ENCODE peak calls at places on chromosomes 11 and 22, in four cellular contexts. One of them, this sample, is unnamed.

GRCh38 chr11:19938051-19938856 is 222.0 kb downstream of the DBX1 start:
- DNase-seq in non-pigmented ciliary epithelial cell: no peak
- DNase-seq in NCI-H1417: peak
- DNase-seq in fibroblast of villous mesenchyme: peak
- DNase-seq in this sample: no peak

GRCh38 chr11:61334434-61335354 is 1.7 kb downstream of the TKFC start:
- DNase-seq in non-pigmented ciliary epithelial cell: no peak
- DNase-seq in NCI-H1417: no peak
- DNase-seq in fibroblast of villous mesenchyme: peak
- DNase-seq in this sample: no peak

GRCh38 chr11:77410076-77410827 is 63.6 kb downstream of the PAK1 start:
- DNase-seq in non-pigmented ciliary epithelial cell: no peak
- DNase-seq in NCI-H1417: no peak
- DNase-seq in fibroblast of villous mesenchyme: no peak
- DNase-seq in this sample: no peak

GRCh38 chr11:35009941-35010337 is 93.5 kb downstream of the PDHX start:
- DNase-seq in non-pigmented ciliary epithelial cell: no peak
- DNase-seq in NCI-H1417: no peak
- DNase-seq in fibroblast of villous mesenchyme: no peak
- DNase-seq in this sample: no peak

GRCh38 chr11:29657709-29658108 is 359.1 kb downstream of the KCNA4 start:
- DNase-seq in non-pigmented ciliary epithelial cell: no peak
- DNase-seq in NCI-H1417: no peak
- DNase-seq in fibroblast of villous mesenchyme: no peak
- DNase-seq in this sample: no peak

GRCh38 chr22:19852177-19852781 is 2.4 kb downstream of the GNB1L start:
- DNase-seq in non-pigmented ciliary epithelial cell: no peak
- DNase-seq in NCI-H1417: no peak
- DNase-seq in fibroblast of villous mesenchyme: no peak
- DNase-seq in this sample: no peak

GRCh38 chr11:68924073-68924925 is 20.6 kb downstream of the IGHMBP2 start:
- DNase-seq in non-pigmented ciliary epithelial cell: no peak
- DNase-seq in NCI-H1417: no peak
- DNase-seq in fibroblast of villous mesenchyme: peak
- DNase-seq in this sample: no peak

GRCh38 chr11:128908391-128909246 is 17.5 kb downstream of the KCNJ5 start:
- DNase-seq in non-pigmented ciliary epithelial cell: no peak
- DNase-seq in NCI-H1417: no peak
- DNase-seq in fibroblast of villous mesenchyme: peak
- DNase-seq in this sample: no peak

GRCh38 chr11:36095716-36096115 is 151.9 kb downstream of the LDLRAD3 start:
- DNase-seq in non-pigmented ciliary epithelial cell: no peak
- DNase-seq in NCI-H1417: no peak
- DNase-seq in fibroblast of villous mesenchyme: peak
- DNase-seq in this sample: no peak

GRCh38 chr22:17734197-17734596 is 40.1 kb downstream of the BID start:
- DNase-seq in non-pigmented ciliary epithelial cell: peak
- DNase-seq in NCI-H1417: no peak
- DNase-seq in fibroblast of villous mesenchyme: no peak
- DNase-seq in this sample: no peak

GRCh38 chr22:36873614-36874308 is 13.0 kb downstream of the NCF4 start:
- DNase-seq in non-pigmented ciliary epithelial cell: peak
- DNase-seq in NCI-H1417: peak
- DNase-seq in fibroblast of villous mesenchyme: peak
- DNase-seq in this sample: no peak

GRCh38 chr22:24198682-24199052 is 17.4 kb downstream of the SUSD2 start:
- DNase-seq in non-pigmented ciliary epithelial cell: no peak
- DNase-seq in NCI-H1417: no peak
- DNase-seq in fibroblast of villous mesenchyme: no peak
- DNase-seq in this sample: no peak

GRCh38 chr11:13949876-13950275 is 12.6 kb upstream of the SPON1 start:
- DNase-seq in non-pigmented ciliary epithelial cell: no peak
- DNase-seq in NCI-H1417: peak
- DNase-seq in fibroblast of villous mesenchyme: no peak
- DNase-seq in this sample: no peak

GRCh38 chr11:2207773-2208621 is 36.4 kb upstream of the TH start:
- DNase-seq in non-pigmented ciliary epithelial cell: no peak
- DNase-seq in NCI-H1417: no peak
- DNase-seq in fibroblast of villous mesenchyme: no peak
- DNase-seq in this sample: no peak

GRCh38 chr11:14262271-14262846 is 96.6 kb downstream of the RRAS2 start:
- DNase-seq in non-pigmented ciliary epithelial cell: no peak
- DNase-seq in NCI-H1417: no peak
- DNase-seq in fibroblast of villous mesenchyme: no peak
- DNase-seq in this sample: no peak

GRCh38 chr11:121575250-121575962 is 122.6 kb upstream of the SORL1-AS1 start:
- DNase-seq in non-pigmented ciliary epithelial cell: no peak
- DNase-seq in NCI-H1417: peak
- DNase-seq in fibroblast of villous mesenchyme: peak
- DNase-seq in this sample: no peak

GRCh38 chr11:116124916-116125714 is 620.9 kb upstream of the CADM1 start:
- DNase-seq in non-pigmented ciliary epithelial cell: no peak
- DNase-seq in NCI-H1417: no peak
- DNase-seq in fibroblast of villous mesenchyme: no peak
- DNase-seq in this sample: no peak

GRCh38 chr11:1041149-1041467 is 4.6 kb upstream of the MUC6 start:
- DNase-seq in non-pigmented ciliary epithelial cell: no peak
- DNase-seq in NCI-H1417: no peak
- DNase-seq in fibroblast of villous mesenchyme: no peak
- DNase-seq in this sample: no peak

GRCh38 chr11:110305169-110306018 is 9.0 kb upstream of the RDX start:
- DNase-seq in non-pigmented ciliary epithelial cell: no peak
- DNase-seq in NCI-H1417: peak
- DNase-seq in fibroblast of villous mesenchyme: peak
- DNase-seq in this sample: no peak

GRCh38 chr11:8586805-8587204 is 7.2 kb downstream of the STK33 start:
- DNase-seq in non-pigmented ciliary epithelial cell: no peak
- DNase-seq in NCI-H1417: no peak
- DNase-seq in fibroblast of villous mesenchyme: no peak
- DNase-seq in this sample: no peak

GRCh38 chr11:100753144-100753543 is 66.1 kb downstream of the ARHGAP42 start:
- DNase-seq in non-pigmented ciliary epithelial cell: no peak
- DNase-seq in NCI-H1417: peak
- DNase-seq in fibroblast of villous mesenchyme: no peak
- DNase-seq in this sample: no peak

GRCh38 chr22:20024225-20025087 is 3.5 kb downstream of the TANGO2 start:
- DNase-seq in non-pigmented ciliary epithelial cell: no peak
- DNase-seq in NCI-H1417: no peak
- DNase-seq in fibroblast of villous mesenchyme: no peak
- DNase-seq in this sample: no peak

GRCh38 chr11:117458275-117459120 is 130.8 kb downstream of the CEP164 start:
- DNase-seq in non-pigmented ciliary epithelial cell: no peak
- DNase-seq in NCI-H1417: peak
- DNase-seq in fibroblast of villous mesenchyme: no peak
- DNase-seq in this sample: no peak